ENCODE peak calls at places on chromosomes 12 and 14, in five cellular contexts. Q is mesendoderm; B is transverse colon; K is CD4-positive, alpha-beta T cell; N is aorta. G is an unnamed sample.

GRCh38 chr14:28661171-28661772 is 105.3 kb upstream of the FOXG1 start:
- DNase-seq in K (no peak), N (no peak), Q (peak; percentile 97), B (no peak), G (no peak)

GRCh38 chr12:28710882-28711281 is 438.2 kb upstream of the FAR2 start:
- DNase-seq in N (no peak), B (no peak), K (no peak), Q (no peak), G (peak; percentile 81)

GRCh38 chr14:71932229-71932951 is at the start of gene RGS6:
- DNase-seq in N (no peak), B (peak; percentile 12), Q (peak; percentile 90), K (no peak), G (no peak)

GRCh38 chr12:56839489-56840442 is 76.6 kb downstream of the HSD17B6 start:
- DNase-seq in N (peak; percentile 70), Q (peak; percentile 83), K (no peak), B (peak; percentile 47), G (no peak)

GRCh38 chr12:71456316-71456715 is 16.7 kb downstream of the LGR5 start:
- DNase-seq in B (no peak), K (no peak), Q (no peak), N (no peak), G (no peak)

GRCh38 chr12:88111074-88111652 is 30.7 kb downstream of the CEP290 start:
- DNase-seq in Q (peak; percentile 41), K (no peak), N (no peak), B (no peak), G (no peak)

GRCh38 chr14:47442206-47442605 is 233.2 kb downstream of the MDGA2 start:
- DNase-seq in B (no peak), N (no peak), K (no peak), Q (peak; percentile 93), G (no peak)

GRCh38 chr12:110104188-110104969 is 19.8 kb upstream of the IFT81 start:
- DNase-seq in B (no peak), K (no peak), N (no peak), Q (no peak), G (no peak)

GRCh38 chr12:12562016-12562483 is 613 bp downstream of the DUSP16 start:
- DNase-seq in Q (peak; percentile 81), N (peak; percentile 63), B (peak; percentile 27), K (peak; percentile 21), G (no peak)

GRCh38 chr12:23039834-23040233 is 414.9 kb downstream of the ETNK1 start:
- DNase-seq in Q (no peak), K (no peak), B (no peak), N (no peak), G (peak; percentile 27)

GRCh38 chr12:131606218-131606899 is 104.5 kb upstream of the SFSWAP start:
- DNase-seq in N (no peak), B (no peak), K (no peak), Q (no peak), G (no peak)

GRCh38 chr14:100564506-100564905 is 22.7 kb downstream of the BEGAIN start:
- DNase-seq in Q (no peak), K (no peak), B (no peak), N (no peak), G (no peak)

GRCh38 chr12:84875241-84875640 is 37.4 kb downstream of the SLC6A15 start:
- DNase-seq in Q (no peak), N (no peak), K (no peak), B (no peak), G (no peak)

GRCh38 chr12:104565606-104566243 is 109.0 kb downstream of the CHST11 start:
- DNase-seq in B (no peak), N (no peak), Q (no peak), K (no peak), G (no peak)

GRCh38 chr12:53563452-53563851 is 56.2 kb upstream of the NPFF start:
- DNase-seq in B (no peak), Q (no peak), N (no peak), K (no peak), G (no peak)

GRCh38 chr12:53564941-53565340 is 57.7 kb upstream of the NPFF start:
- DNase-seq in B (no peak), N (no peak), K (no peak), Q (no peak), G (no peak)

GRCh38 chr12:53560912-53561589 is 53.8 kb upstream of the NPFF start:
- DNase-seq in K (no peak), B (no peak), Q (no peak), N (no peak), G (no peak)

GRCh38 chr12:53561590-53561953 is 54.3 kb upstream of the NPFF start:
- DNase-seq in B (no peak), N (no peak), Q (no peak), K (no peak), G (peak; percentile 63)

DNA sequence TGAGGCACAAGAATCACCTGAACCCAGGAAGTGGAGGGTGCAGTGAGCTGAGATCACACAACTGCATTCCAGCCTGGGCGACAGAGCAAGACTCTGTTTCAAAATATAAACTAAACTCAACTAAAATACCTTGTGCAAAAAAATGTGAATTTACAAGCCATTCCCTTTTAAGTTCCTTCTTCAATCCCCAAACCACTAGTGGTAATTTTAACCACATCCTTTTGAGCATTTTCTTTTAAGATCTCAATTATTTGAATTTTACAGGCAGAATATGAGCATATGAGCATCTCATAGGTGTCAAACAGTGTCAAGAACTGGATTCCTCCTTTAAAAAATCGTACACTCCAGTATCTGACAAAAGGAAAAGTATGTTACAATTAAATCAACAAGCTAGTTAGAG is 57.0 kb upstream of the NPFF start:
- DNase-seq in B (no peak), K (no peak), Q (no peak), N (no peak), G (no peak)
- H3K27ac ChIP-seq in B (no peak overlapping the region), K (no peak overlapping the region), Q (no peak overlapping the region), N (peak overlapping the region; percentile 14), G (no peak overlapping the region)

GRCh38 chr14:91383439-91383838 is 34.2 kb downstream of the CCDC88C start:
- DNase-seq in B (no peak), Q (no peak), N (no peak), K (no peak), G (no peak)
- H3K27ac ChIP-seq in B (no peak overlapping the region), Q (no peak overlapping the region), N (no peak overlapping the region), K (no peak overlapping the region), G (no peak overlapping the region)

GRCh38 chr14:76292561-76292960 is 83.4 kb upstream of the ESRRB start:
- DNase-seq in N (no peak), B (no peak), Q (no peak), K (no peak), G (no peak)

GRCh38 chr14:76289276-76289675 is 86.7 kb upstream of the ESRRB start:
- DNase-seq in B (no peak), K (no peak), N (no peak), Q (no peak), G (no peak)

GRCh38 chr14:76293923-76294322 is 82.0 kb upstream of the ESRRB start:
- DNase-seq in B (no peak), K (no peak), Q (no peak), N (no peak), G (no peak)

GRCh38 chr14:76294876-76295275 is 81.1 kb upstream of the ESRRB start:
- DNase-seq in B (no peak), Q (no peak), N (no peak), K (no peak), G (no peak)

DNA sequence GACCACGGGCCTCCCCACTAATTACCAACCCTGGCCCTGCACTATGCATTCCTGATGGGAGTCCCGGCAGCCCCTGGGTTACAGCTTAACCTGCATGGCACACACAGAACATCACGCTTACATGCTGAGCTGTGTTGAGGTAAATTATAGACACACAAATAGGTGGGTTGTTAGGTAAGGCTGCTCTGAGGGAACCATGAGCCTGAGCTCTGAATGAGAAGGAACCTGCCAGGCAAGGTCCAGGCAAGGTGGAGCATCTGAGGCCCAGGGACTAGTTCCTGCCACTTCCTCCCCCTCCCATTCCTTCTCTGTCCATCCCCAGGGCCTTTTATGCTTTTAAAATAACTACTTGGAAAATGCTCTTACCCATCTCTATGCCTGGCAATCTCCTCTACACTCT is 82.7 kb upstream of the ESRRB start:
- DNase-seq in B (no peak), N (no peak), Q (no peak), K (no peak), G (no peak)
- H3K27ac ChIP-seq in B (no peak overlapping the region), N (no peak overlapping the region), Q (no peak overlapping the region), K (no peak overlapping the region), G (no peak overlapping the region)

DNA sequence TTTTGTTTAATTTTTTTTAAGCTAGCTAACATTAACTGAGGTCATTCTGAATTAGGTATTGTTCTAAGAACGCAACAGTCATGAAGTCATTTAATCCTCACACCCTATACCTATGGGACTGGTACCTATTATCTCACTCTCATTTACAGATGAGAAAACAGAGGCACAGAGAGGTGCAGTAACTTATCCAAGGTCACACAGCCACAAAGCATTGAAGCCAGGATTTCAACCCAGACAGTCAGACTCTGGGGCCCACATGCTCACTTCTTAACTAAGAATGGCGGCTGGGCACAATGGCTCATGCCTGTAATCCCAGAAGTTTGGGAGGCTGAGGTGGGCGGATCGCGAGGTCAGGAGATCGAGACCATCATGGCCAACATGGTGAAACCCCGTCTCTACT is 15.0 kb upstream of the DTX1 start:
- DNase-seq in N (no peak), B (no peak), Q (no peak), K (no peak), G (no peak)
- H3K27ac ChIP-seq in N (no peak overlapping the region), B (no peak overlapping the region), Q (no peak overlapping the region), K (no peak overlapping the region), G (no peak overlapping the region)

DNA sequence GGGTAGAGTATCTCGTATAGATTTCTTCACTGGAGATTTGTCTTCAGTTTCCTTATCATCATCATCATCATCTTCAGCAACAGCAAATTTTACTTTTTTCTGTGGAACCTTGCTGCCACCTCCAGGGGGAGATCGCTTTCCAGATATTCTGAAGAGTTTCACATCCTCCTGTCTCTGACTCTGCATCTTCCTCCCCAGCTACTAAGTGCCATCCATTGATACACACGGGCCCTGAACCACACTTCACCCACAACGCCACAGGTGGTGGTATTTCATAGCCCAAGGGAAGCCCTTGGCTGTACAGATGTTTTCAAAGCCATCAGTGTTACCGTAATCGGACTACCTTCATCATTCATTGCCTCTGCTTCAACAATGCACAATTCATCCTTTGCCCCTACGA is 82.2 kb downstream of the PPP2R5C start:
- DNase-seq in Q (peak; percentile 30), K (peak; percentile 40), N (no peak), B (peak; percentile 44), G (no peak)
- H3K27ac ChIP-seq in Q (no peak overlapping the region), K (no peak overlapping the region), N (no peak overlapping the region), B (no peak overlapping the region), G (no peak overlapping the region)

DNA sequence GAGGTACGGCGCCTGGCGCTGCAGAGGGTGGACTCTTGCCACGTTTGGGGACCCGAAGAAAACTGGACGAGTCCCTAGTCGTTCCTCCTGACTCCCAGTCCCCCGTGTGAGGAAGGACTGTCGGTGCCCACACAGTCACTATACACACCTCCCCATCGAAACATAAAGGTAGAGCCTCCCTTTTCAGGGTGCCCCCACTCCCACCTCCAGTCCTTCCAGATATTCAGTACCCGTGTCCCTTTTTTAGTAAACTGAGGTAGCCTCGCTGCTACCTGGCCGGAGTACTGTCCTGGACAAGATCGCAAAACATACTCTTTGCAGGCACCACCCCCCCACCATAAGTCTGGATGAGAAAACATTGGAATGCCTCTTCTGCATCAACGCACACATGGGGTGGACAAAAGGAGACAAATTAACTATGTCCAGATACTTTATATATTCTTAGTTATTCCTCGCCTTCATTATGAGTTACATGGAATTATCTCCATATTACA is 610 bp upstream of the KMT2D start:
- DNase-seq in B (no peak), K (no peak), N (no peak), Q (no peak), G (no peak)
- H3K27ac ChIP-seq in B (peak overlapping the region; percentile 96), K (peak overlapping the region; percentile 90), N (no peak overlapping the region), Q (no peak overlapping the region), G (peak overlapping the region; percentile 96)